ENCODE peak calls at places on chromosome 7, in four cellular contexts. L is breast epithelium, B is prostate gland, C is HL-60. X is an unnamed sample.
A peak's percentile ranks its signal among the peaks of the same experiment; 100 is the strongest.

GRCh38 chr7:100874577-100875355 is at the start of gene SRRT:
- DNase-seq in C (peak; percentile 98), B (peak; percentile 98), L (peak; percentile 99), X (peak; percentile 99)

GRCh38 chr7:143003393-143004051 is 23.4 kb downstream of the OR9A2 start:
- DNase-seq in B (peak; percentile 12), L (no peak), C (peak; percentile 47), X (no peak)

GRCh38 chr7:26667514-26668133 is 196.8 kb downstream of the SKAP2 start:
- DNase-seq in B (peak; percentile 75), L (no peak), C (peak; percentile 88), X (peak; percentile 53)

GRCh38 chr7:2821842-2822507 is 22.1 kb downstream of the GNA12 start:
- DNase-seq in L (no peak), C (no peak), B (no peak), X (no peak)

GRCh38 chr7:121180436-121181063 is 148.2 kb upstream of the WNT16 start:
- DNase-seq in L (no peak), C (no peak), B (no peak), X (no peak)

GRCh38 chr7:158422551-158423189 is 165.0 kb downstream of the PTPRN2 start:
- DNase-seq in C (no peak), B (no peak), L (no peak), X (no peak)

GRCh38 chr7:36128448-36129047 is 24.5 kb upstream of the EEPD1 start:
- DNase-seq in C (no peak), B (peak; percentile 92), L (peak; percentile 81), X (peak; percentile 91)

GRCh38 chr7:18890134-18890533 is 227.3 kb downstream of the TWIST1 start:
- DNase-seq in L (no peak), C (no peak), B (no peak), X (no peak)

GRCh38 chr7:151876899-151877777 is at the start of gene PRKAG2:
- DNase-seq in B (peak; percentile 73), L (no peak), C (peak; percentile 82), X (peak; percentile 76)

GRCh38 chr7:77734590-77735421 is 38.5 kb downstream of the RSBN1L start:
- DNase-seq in L (no peak), C (no peak), B (no peak), X (no peak)

DNA sequence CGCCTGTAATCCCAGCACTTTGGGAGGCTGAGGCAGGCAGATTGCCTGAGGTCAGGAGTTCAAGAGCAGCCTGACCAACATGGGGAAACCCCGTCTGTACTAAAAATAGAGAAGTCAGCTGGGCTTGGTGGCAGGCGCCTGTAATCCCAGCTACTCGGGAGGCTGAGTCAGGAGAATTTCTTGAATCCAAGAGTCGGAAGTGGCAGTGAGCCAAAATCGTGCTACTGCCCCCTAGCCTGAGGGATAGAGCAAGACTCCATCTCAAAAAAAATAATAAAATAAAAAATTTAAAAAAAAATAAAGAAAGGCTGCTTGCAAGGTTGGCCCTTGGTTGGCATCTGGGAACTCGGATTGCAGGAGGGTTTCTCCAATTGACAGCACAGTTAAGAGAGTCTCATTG is 221.6 kb downstream of the DGKI start:
- DNase-seq in L (no peak), B (no peak), C (no peak), X (no peak)
- TF ChIP-seq POLR2AphosphoS5 in L (no peak), B (no peak), C (no peak), X (no peak)

DNA sequence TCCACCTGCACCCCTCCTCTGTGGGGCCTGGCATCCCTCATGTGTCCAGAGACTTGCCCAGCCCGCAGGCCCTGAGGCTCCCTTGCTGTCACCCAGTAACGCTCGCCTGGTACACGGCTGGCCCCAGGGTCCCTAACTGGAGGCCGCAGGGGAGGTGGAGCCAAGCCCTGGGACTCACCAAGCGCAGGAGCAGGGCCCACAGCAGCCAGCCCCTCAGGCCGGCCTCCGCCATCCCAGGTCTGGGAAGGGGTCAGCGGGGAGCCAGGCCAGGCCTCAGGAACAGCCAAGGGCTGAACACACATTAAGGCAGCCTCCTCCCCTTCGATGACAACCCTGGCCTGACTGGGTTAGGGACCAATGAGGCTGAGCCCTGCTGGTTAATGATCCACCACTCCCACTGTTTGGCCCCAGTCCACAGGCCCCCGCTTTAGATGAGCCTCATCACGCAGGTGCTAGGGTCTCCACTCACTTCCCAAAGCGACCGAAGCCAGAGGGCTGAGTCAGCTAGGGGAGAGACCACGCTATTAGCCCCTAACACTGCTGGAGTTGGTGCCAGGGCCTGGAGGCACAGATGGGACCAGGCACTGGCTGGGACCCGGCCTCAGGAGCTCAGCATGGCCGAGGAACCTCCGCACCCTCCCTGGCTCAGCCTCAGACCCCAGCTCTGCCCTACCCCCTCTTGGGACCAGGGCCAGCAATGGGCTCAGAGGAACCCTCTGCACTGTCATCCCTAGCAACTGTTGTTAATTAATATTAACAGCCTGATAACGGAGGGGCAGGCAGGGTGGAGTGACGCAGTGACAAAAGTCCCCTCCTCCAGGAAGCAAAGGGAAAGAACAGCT is at the start of gene NPC1L1:
- DNase-seq in L (no peak), C (no peak), B (no peak), X (no peak)
- TF ChIP-seq POLR2AphosphoS5 in L (no peak), C (no peak), B (no peak), X (no peak)

GRCh38 chr7:80885774-80886173 is 33.1 kb downstream of the SEMA3C start:
- DNase-seq in C (no peak), L (no peak), B (no peak), X (no peak)
- TF ChIP-seq POLR2AphosphoS5 in C (no peak), L (no peak), B (no peak), X (no peak)

DNA sequence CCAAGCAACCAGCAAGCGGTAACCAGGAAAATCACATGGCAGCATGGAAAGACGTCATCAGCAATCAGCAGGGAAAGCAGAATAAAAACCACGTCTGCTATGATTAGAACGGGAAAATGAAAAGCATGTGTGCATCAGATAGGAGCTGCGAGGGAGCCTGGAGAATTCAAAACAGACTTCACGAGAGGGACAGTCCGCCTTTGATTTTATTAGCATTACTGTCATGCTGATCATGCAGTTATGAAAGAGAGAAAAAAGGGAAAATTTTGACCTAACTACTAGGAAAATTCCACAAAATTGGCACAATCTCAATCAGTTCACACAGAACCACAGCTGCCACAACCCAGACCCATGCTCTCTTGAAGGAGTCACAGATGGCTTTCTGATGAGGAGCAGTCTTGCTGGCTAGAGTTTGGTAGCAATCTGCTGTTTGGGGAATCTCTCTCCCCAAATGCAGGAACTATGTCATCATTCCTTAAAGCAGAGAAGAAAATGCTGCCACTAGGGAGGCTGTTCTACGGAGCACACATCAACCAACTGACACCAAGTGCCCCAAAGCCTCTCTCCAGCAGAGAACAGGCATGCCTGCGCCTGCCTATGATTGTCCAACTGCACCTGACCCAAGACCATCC is 295.9 kb downstream of the TNS3 start:
- DNase-seq in C (no peak), B (no peak), L (no peak), X (no peak)
- TF ChIP-seq POLR2AphosphoS5 in C (no peak), B (no peak), L (peak; percentile 38), X (no peak)

GRCh38 chr7:22576941-22577927 is 77.2 kb upstream of the STEAP1B start:
- DNase-seq in L (no peak), C (peak; percentile 72), B (peak; percentile 24), X (no peak)
- TF ChIP-seq POLR2AphosphoS5 in L (peak; percentile 79), C (peak; percentile 48), B (peak; percentile 77), X (peak; percentile 85)

GRCh38 chr7:1234049-1234691 is 1.5 kb downstream of the UNCX start:
- DNase-seq in B (no peak), L (no peak), C (no peak), X (no peak)

GRCh38 chr7:1235501-1236131 is 2.9 kb downstream of the UNCX start:
- DNase-seq in C (peak; percentile 9), B (no peak), L (no peak), X (no peak)

GRCh38 chr7:1236132-1236655 is 3.5 kb downstream of the UNCX start:
- DNase-seq in B (no peak), L (no peak), C (no peak), X (no peak)

GRCh38 chr7:1233328-1234048 is 816 bp downstream of the UNCX start:
- DNase-seq in B (no peak), L (no peak), C (no peak), X (no peak)

DNA sequence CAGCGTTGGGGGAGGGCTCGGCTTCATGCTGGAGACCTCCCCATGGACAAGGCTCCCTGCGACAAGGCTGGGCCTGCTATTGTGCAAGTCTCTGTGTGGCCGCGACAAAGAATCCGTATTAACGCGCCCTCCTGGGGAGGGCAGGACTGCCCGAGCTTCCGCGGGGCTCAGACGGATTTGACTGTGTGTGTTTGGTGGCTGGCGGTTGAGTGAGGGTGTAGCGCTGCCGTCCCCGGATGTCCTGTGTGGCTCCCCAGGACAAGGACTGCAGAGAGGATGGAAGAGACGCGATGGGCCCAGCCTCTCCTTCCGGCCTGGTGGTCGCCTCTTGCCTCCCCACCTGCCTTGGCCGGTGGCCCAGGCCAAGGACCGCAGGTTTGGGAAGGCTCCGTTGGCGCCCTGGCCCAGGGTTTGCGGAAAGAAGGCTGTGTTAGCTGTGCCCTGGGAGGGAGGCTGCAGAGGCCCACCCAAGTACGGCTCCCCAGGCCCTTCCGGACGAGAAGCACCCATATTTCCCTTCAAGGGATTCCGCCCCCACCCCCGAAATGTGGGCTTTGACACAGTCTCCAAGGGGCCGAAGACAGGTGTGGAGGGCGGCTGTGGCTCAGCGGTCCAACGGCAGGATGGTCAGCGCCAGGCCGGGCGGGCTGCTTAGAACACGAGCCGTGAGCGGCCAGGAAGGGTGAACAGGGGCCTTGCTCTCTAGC is 2.3 kb downstream of the UNCX start:
- DNase-seq in B (no peak), L (no peak), C (peak; percentile 5), X (no peak)
- TF ChIP-seq POLR2AphosphoS5 in B (no peak), L (no peak), C (no peak), X (no peak)

X was measured in stomach.